ENCODE peak calls at places on chromosomes 11 and 22, in four cellular contexts. D, B, E and C are unnamed samples. For H3K27me3, the result is how much of the 10 kb centered on the place peaks cover.

GRCh38 chr11:11722246-11722645 is 100.4 kb upstream of the GALNT18 start:
- DNase-seq in D (no peak), B (no peak), E (no peak), C (no peak)

GRCh38 chr11:122105009-122105828 is 10.8 kb downstream of the BLID start:
- DNase-seq in D (no peak), E (no peak), B (no peak), C (no peak)

GRCh38 chr11:73334244-73335203 is 26.4 kb downstream of the ARHGEF17 start:
- DNase-seq in E (no peak), D (peak), B (no peak), C (peak)

GRCh38 chr11:112516261-112516660 is 255.6 kb upstream of the PLET1 start:
- DNase-seq in E (no peak), B (no peak), D (no peak), C (no peak)

GRCh38 chr11:130548491-130548833 is 100.0 kb downstream of the ADAMTS15 start:
- DNase-seq in B (no peak), E (no peak), D (no peak), C (no peak)

GRCh38 chr11:115333106-115333505 is 171.1 kb downstream of the CADM1 start:
- DNase-seq in E (no peak), B (no peak), D (no peak), C (no peak)

GRCh38 chr11:72069787-72070251 is 10.5 kb downstream of the NUMA1 start:
- DNase-seq in E (peak), B (no peak), D (peak), C (peak)

GRCh38 chr22:23182289-23183106 is 2.2 kb downstream of the BCR start:
- DNase-seq in E (no peak), B (no peak), D (peak), C (no peak)

GRCh38 chr11:118415739-118416068 is 14.3 kb downstream of the ATP5MG start:
- DNase-seq in E (peak), D (peak), B (peak), C (peak)

GRCh38 chr22:42915980-42916765 is 59.1 kb upstream of the ARFGAP3 start:
- DNase-seq in E (no peak), D (peak), B (peak), C (peak)

GRCh38 chr11:27616711-27617110 is 83.5 kb downstream of the BDNF start:
- DNase-seq in B (no peak), D (no peak), E (no peak), C (no peak)

GRCh38 chr11:72642815-72643511 is 31.3 kb downstream of the PDE2A start:
- DNase-seq in E (no peak), D (peak), B (peak), C (peak)

GRCh38 chr22:32712644-32713355 is 88.7 kb upstream of the TIMP3 start:
- DNase-seq in E (no peak), D (no peak), B (no peak), C (no peak)

GRCh38 chr11:134691985-134692384 is 279.9 kb upstream of the B3GAT1 start:
- DNase-seq in D (no peak), E (no peak), B (no peak), C (no peak)

GRCh38 chr11:78941226-78941851 is 366.7 kb upstream of the NARS2 start:
- DNase-seq in B (no peak), E (no peak), D (peak), C (no peak)

GRCh38 chr11:19792510-19792909 is 79.9 kb downstream of the NAV2 start:
- DNase-seq in E (no peak), B (no peak), D (peak), C (no peak)

GRCh38 chr11:128521697-128522062 is 65.7 kb downstream of the ETS1 start:
- DNase-seq in E (no peak), D (no peak), B (peak), C (no peak)

GRCh38 chr11:128518493-128519207 is 68.7 kb downstream of the ETS1 start:
- DNase-seq in B (no peak), D (no peak), E (no peak), C (no peak)

GRCh38 chr11:128519353-128519752 is 68.0 kb downstream of the ETS1 start:
- DNase-seq in D (no peak), E (no peak), B (no peak), C (no peak)

GRCh38 chr11:128520886-128521696 is 66.3 kb downstream of the ETS1 start:
- DNase-seq in E (no peak), D (no peak), B (no peak), C (no peak)

DNA sequence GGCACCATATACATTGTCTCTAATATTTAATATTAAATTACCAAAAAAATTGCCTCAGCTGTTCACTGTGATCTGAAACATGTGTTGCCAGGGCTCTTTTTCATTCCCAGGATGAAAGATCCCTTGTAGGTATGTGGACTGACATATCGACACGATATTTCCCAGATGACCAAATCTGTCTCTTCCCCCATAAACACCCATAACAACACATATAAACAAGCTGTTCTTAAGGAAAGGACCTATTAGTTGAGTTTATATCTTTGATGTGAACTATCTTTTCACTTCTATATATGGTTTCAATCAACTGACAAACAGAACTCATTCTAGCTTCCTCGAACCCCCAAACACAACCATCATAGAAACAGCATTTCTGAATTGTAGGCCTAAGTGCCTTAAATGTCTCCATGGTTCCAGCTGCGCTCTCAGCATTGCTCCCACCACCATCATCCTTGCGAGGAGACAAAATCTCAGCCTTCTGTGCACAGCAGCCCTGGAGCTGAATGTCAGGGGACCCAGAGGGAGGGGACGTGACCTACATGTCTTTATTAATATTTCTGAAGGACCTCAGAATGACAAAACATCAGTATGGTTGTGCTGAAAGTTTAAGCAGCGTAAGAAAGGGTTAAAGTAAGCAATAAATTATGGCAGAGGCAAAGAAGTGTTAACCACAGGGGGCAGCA is 67.0 kb downstream of the ETS1 start:
- DNase-seq in D (no peak), E (no peak), B (no peak), C (no peak)
- H3K27me3 ChIP-seq in D (under half), E (under half), B (under half), C (under half)

GRCh38 chr11:16605440-16605970 is 132.9 kb upstream of the C11orf58 start:
- DNase-seq in E (no peak), D (peak), B (no peak), C (peak)
- H3K27me3 ChIP-seq in E (under half), D (under half), B (half or more), C (half or more)

GRCh38 chr11:69011624-69012091 is 1.4 kb downstream of the MRGPRF start:
- DNase-seq in D (no peak), E (no peak), B (no peak), C (no peak)

GRCh38 chr11:69010964-69011623 is 2.0 kb downstream of the MRGPRF start:
- DNase-seq in D (peak), E (no peak), B (peak), C (peak)

GRCh38 chr11:69010361-69010891 is 2.6 kb downstream of the MRGPRF start:
- DNase-seq in D (no peak), E (no peak), B (no peak), C (no peak)

GRCh38 chr11:69013009-69013951 is at the start of gene MRGPRF:
- DNase-seq in E (peak), B (peak), D (peak), C (peak)

DNA sequence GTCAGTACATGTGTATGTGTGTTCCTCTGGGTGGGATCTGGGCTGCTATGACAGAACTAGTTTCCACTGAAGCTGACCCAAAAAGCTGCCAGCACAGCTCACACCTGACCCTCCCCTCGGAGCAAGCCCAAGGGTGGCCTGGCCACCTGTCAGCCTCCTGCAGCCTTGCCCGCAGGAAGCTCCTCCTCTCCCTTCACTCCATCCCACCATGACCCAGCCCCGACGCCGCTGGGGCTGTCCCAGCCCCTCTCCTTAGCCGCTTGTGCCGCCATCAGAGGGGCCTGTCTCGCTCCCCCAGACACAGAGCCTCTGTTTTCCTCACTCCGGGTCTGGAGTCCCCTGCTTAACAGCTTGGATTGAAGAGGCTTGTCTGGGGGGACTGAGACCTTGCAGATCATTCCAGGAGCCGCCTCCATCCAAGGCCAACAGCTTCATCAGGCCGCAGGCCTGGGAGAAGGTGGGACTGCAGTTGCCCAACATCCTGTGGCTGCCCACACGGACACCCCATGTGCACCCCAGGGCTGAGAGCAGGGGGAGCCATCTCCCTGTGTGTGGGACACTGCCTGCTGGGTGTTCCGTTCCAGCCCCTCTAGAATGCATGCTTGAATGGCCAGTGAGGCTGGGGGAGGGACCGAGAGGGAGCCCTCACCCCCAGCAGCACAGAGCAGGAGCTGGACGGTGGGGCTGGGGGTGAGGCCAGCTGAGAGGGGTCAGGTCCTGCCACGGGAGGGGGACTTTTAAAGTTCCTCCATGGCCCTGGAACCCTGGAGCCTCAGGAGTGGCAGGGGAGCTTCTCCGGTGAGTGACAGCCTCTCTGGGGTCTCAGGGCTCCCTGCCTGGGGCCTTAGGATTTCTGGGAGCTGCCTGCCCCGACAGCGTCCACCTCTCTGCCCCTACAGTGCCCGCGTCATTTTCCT is 696 bp downstream of the MRGPRF start:
- DNase-seq in B (peak), E (no peak), D (no peak), C (no peak)
- H3K27me3 ChIP-seq in B (under half), E (under half), D (under half), C (half or more)

GRCh38 chr11:95989216-95989615 is 65.3 kb upstream of the MTMR2 start:
- DNase-seq in B (no peak), D (no peak), E (no peak), C (no peak)

GRCh38 chr11:95991101-95991500 is 67.2 kb upstream of the MTMR2 start:
- DNase-seq in E (no peak), D (no peak), B (no peak), C (no peak)

GRCh38 chr11:95993438-95994339 is 69.8 kb upstream of the MTMR2 start:
- DNase-seq in B (no peak), E (no peak), D (peak), C (no peak)

GRCh38 chr11:95991545-95991944 is 67.6 kb upstream of the MTMR2 start:
- DNase-seq in E (peak), D (no peak), B (no peak), C (no peak)

DNA sequence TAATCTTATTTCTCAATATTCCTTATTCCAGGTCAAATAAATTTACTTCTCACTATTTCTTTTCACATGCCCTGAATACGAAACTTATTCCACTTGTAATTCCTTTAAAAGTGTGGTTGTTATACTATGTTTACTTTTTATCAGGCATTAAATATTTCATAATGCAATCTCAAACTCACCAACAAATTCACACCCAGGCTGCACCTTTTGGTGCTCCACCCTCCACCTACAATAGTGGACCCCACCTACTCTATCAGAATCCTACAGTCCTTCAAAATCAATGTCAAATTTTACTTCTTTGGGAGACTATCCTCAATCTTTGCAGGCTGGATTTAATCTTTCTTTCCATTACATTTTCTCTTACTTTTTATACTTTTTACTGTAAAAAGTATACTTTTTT is 65.9 kb upstream of the MTMR2 start:
- DNase-seq in D (no peak), E (no peak), B (no peak), C (no peak)
- H3K27me3 ChIP-seq in D (under half), E (under half), B (under half), C (under half)

DNA sequence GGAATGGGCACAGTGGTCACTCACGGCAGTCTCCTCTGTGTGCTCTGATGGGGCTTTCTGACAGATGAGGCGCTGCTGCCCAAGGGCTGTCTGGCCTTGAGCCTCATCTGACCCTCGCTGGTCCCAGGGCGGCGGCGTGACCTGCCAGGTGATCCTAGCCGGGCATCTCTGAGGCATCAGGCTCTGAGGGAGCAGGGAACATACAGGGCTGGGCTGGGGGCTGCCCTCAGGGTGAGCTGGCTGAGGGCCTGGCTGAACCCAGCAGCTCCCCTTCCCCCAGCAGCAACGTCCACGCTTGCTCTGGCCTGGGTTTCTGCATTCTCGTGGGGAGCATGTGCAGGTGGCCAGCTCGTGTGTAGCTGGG is 47.6 kb downstream of the MOB2 start:
- DNase-seq in E (no peak), D (no peak), B (no peak), C (no peak)
- H3K27me3 ChIP-seq in E (under half), D (under half), B (under half), C (under half)

GRCh38 chr22:38850399-38850798 is 6.6 kb upstream of the NPTXR start:
- DNase-seq in B (no peak), D (no peak), E (no peak), C (no peak)

GRCh38 chr22:38850941-38851849 is 7.4 kb upstream of the NPTXR start:
- DNase-seq in D (peak), E (peak), B (no peak), C (no peak)

GRCh38 chr22:38852522-38852921 is 8.7 kb upstream of the NPTXR start:
- DNase-seq in E (no peak), D (no peak), B (no peak), C (no peak)

GRCh38 chr22:38853149-38853548 is 9.3 kb upstream of the NPTXR start:
- DNase-seq in B (no peak), D (no peak), E (no peak), C (no peak)

DNA sequence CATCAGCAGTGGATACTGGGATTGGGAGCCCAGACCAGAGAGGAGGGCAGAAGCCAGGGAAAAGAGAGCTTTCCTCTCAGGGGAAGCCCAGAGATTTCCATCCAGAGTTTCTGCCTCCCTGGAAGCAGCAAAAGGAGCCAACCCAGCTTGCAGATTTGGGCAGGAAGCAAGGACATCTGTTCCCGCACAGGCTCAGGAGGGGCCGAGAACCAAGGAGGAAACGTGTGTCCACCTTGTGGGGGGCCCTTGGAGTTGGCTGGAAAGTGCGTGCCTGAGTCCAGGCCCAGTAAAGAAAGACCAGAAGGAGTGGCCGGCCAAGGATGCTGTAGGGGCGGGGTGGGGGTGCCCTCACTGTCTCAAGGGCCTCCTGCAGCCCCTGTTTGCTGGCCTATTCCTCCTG is 6.0 kb upstream of the NPTXR start:
- DNase-seq in D (no peak), E (no peak), B (no peak), C (no peak)
- H3K27me3 ChIP-seq in D (under half), E (under half), B (under half), C (under half)

DNA sequence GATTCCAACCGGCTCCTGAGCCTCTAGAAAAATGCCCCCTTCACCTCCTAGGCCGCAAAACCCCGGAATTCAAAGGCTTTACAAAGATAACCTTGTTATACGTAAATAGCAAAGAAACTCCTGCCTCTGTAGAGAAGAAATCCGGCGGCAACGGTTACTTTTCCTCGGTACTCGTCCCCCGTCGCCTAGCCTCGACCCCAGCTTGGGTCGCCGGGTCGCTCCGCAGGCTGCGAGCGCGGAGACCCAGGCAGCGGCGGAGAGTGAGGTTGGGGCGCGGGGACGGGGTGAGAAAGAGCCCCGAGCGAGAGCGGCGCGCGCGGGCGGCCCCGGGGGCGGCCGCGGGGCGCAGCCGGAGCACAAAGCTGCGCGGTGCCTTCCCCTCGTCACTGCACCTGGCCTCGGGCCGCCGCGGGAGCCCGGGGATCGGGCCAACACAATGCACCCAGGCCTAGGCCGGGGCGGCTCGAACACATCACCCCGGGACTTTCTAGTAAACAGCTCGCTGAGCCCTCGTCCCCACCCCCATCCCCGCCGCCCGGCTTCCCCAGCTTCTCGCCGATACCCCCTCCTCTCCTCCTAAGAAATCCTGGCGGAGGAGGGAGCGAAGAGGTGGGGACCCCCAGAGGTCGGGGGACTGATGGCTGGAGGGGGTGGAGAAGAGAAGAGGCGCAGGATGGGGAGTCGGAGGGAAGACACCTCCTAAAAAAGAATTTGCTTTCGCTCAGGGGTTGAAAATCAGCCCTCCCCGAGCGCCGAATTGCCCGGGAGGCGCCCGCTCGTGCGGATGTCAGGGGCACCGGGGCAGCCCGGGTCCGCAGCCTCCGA is 874 bp downstream of the MPPED2 start:
- DNase-seq in E (no peak), B (peak), D (peak), C (peak)
- H3K27me3 ChIP-seq in E (under half), B (under half), D (under half), C (half or more)

GRCh38 chr22:44822479-44822878 is 70.1 kb downstream of the ARHGAP8 start:
- DNase-seq in E (no peak), D (no peak), B (no peak), C (no peak)
- H3K27me3 ChIP-seq in E (under half), D (under half), B (under half), C (under half)